ENCODE peak calls at places on chromosomes 4 and X, in nine cellular contexts. B, Y, E, R, D, J, G, M and S are unnamed samples.

GRCh38 chr4:85725727-85726170 is 250.8 kb downstream of the ARHGAP24 start:
- DNase-seq in E (no peak), G (peak; percentile 46), D (no peak), M (no peak), B (no peak), Y (no peak), J (peak; percentile 27), R (no peak), S (no peak)

GRCh38 chrX:130091976-130092522 is 18.2 kb downstream of the ELF4 start:
- DNase-seq in Y (no peak), G (no peak), J (peak; percentile 87), M (no peak), E (peak; percentile 26), R (peak; percentile 91), B (no peak), D (no peak), S (peak; percentile 96)

GRCh38 chrX:154369453-154370299 is 4.8 kb downstream of the FLNA start:
- DNase-seq in B (peak; percentile 73), D (peak; percentile 32), J (peak; percentile 67), M (no peak), G (peak; percentile 96), Y (peak; percentile 71), E (peak; percentile 43), R (peak; percentile 82), S (peak; percentile 77)

GRCh38 chrX:151359931-151360871 is 36.8 kb upstream of the VMA21 start:
- DNase-seq in D (no peak), E (peak; percentile 64), G (peak; percentile 9), M (no peak), R (peak; percentile 8), Y (no peak), B (peak; percentile 64), J (peak; percentile 27), S (no peak)

GRCh38 chr4:17574206-17574605 is 2.8 kb upstream of the LAP3 start:
- DNase-seq in R (no peak), G (no peak), E (no peak), J (no peak), M (no peak), B (no peak), D (no peak), Y (no peak), S (no peak)

GRCh38 chr4:653831-654525 is 20.1 kb downstream of the ATP5ME start:
- DNase-seq in Y (no peak), J (no peak), R (no peak), G (no peak), D (no peak), M (no peak), E (no peak), B (no peak), S (no peak)

GRCh38 chr4:87982446-87982845 is 6.9 kb downstream of the SPP1 start:
- DNase-seq in G (peak; percentile 16), B (no peak), J (no peak), R (no peak), D (no peak), E (no peak), M (no peak), Y (no peak), S (no peak)

GRCh38 chrX:10156199-10157031 is at the start of gene CLCN4:
- DNase-seq in M (no peak), J (peak; percentile 60), G (peak; percentile 37), Y (no peak), B (peak; percentile 69), R (no peak), D (peak; percentile 72), E (peak; percentile 65), S (no peak)

GRCh38 chrX:56802921-56803848 is 74.1 kb downstream of the NBDY start:
- DNase-seq in J (peak; percentile 44), B (peak; percentile 60), R (peak; percentile 70), M (no peak), D (peak; percentile 56), G (peak; percentile 76), E (peak; percentile 34), Y (no peak), S (peak; percentile 78)

GRCh38 chrX:11105080-11105479 is 6.1 kb upstream of the HCCS start:
- DNase-seq in R (no peak), M (no peak), J (no peak), E (no peak), G (peak; percentile 48), D (no peak), B (no peak), Y (no peak), S (no peak)

GRCh38 chr4:133178960-133179359 is 29.9 kb downstream of the PCDH10 start:
- DNase-seq in E (no peak), R (no peak), Y (no peak), B (no peak), G (no peak), J (no peak), M (no peak), D (no peak), S (no peak)

GRCh38 chr4:118270492-118270891 is 82.3 kb downstream of the PRSS12 start:
- DNase-seq in E (no peak), B (peak; percentile 27), G (peak; percentile 65), M (no peak), D (no peak), J (no peak), Y (peak; percentile 12), R (peak; percentile 20), S (peak; percentile 39)

GRCh38 chr4:60485279-60485678 is 714.8 kb upstream of the ADGRL3 start:
- DNase-seq in Y (no peak), J (no peak), G (no peak), E (no peak), B (no peak), D (no peak), R (no peak), M (no peak), S (no peak)

GRCh38 chrX:81857192-81857591 is 655.3 kb downstream of the SH3BGRL start:
- DNase-seq in B (no peak), E (no peak), M (no peak), D (no peak), J (no peak), R (no peak), Y (no peak), G (no peak), S (no peak)

GRCh38 chrX:139967300-139967699 is 2.0 kb upstream of the CXorf66 start:
- DNase-seq in M (no peak), D (no peak), Y (no peak), J (no peak), R (no peak), E (no peak), B (peak; percentile 33), G (no peak), S (no peak)

GRCh38 chrX:17697191-17697590 is 40.1 kb upstream of the SCML1 start:
- DNase-seq in Y (no peak), E (no peak), M (no peak), G (peak; percentile 38), D (no peak), R (no peak), B (peak; percentile 10), J (no peak), S (no peak)

GRCh38 chr4:120870279-120870673 is 52.2 kb downstream of the PRDM5 start:
- DNase-seq in E (no peak), M (no peak), G (no peak), D (no peak), Y (no peak), B (no peak), J (no peak), R (no peak), S (no peak)

GRCh38 chrX:129932137-129932791 is 26.3 kb downstream of the UTP14A start:
- DNase-seq in Y (peak; percentile 51), D (peak; percentile 85), J (peak; percentile 93), R (peak; percentile 63), G (peak; percentile 91), E (peak; percentile 62), M (peak; percentile 72), B (peak; percentile 90), S (peak; percentile 87)

GRCh38 chrX:374566-374965 is 12.1 kb downstream of the PPP2R3B start:
- DNase-seq in R (no peak), Y (no peak), M (no peak), E (no peak), J (peak; percentile 38), D (no peak), G (peak; percentile 15), B (peak; percentile 36), S (no peak)

GRCh38 chr4:113951263-113951662 is 28.2 kb downstream of the ARSJ start:
- DNase-seq in D (no peak), G (peak; percentile 67), J (no peak), B (peak; percentile 39), M (no peak), Y (no peak), R (no peak), E (no peak), S (no peak)

GRCh38 chr4:71156616-71157015 is 163.2 kb downstream of the DCK start:
- DNase-seq in G (no peak), D (no peak), Y (no peak), B (no peak), R (no peak), J (no peak), M (no peak), E (no peak), S (no peak)

GRCh38 chrX:40140706-40141499 is 43.1 kb upstream of the BCOR start:
- DNase-seq in G (no peak), R (no peak), Y (no peak), D (no peak), E (no peak), M (no peak), B (peak; percentile 40), J (no peak), S (no peak)

GRCh38 chrX:123851010-123851409 is 8.8 kb upstream of the XIAP start:
- DNase-seq in J (no peak), B (no peak), D (no peak), E (no peak), Y (no peak), G (no peak), R (no peak), M (no peak), S (no peak)

GRCh38 chr4:185524888-185525863 is 10.1 kb downstream of the PDLIM3 start:
- DNase-seq in M (no peak), Y (no peak), J (no peak), R (no peak), E (no peak), G (peak; percentile 56), D (no peak), B (no peak), S (no peak)

GRCh38 chrX:13716905-13717304 is 17.5 kb downstream of the TRAPPC2 start:
- DNase-seq in Y (no peak), B (no peak), M (no peak), D (no peak), E (no peak), G (no peak), R (peak; percentile 66), J (no peak), S (peak; percentile 54)

GRCh38 chrX:68196939-68197791 is 236.1 kb downstream of the OPHN1 start:
- DNase-seq in M (no peak), E (peak; percentile 28), B (peak; percentile 54), G (peak; percentile 51), J (peak; percentile 12), Y (peak; percentile 27), D (peak; percentile 44), R (peak; percentile 5), S (peak; percentile 33)

GRCh38 chrX:150236304-150236703 is 126.8 kb upstream of the MAMLD1 start:
- DNase-seq in J (no peak), M (no peak), D (no peak), E (no peak), Y (no peak), B (peak; percentile 25), R (no peak), G (peak; percentile 8), S (no peak)

GRCh38 chr4:4941741-4942140 is 77.5 kb downstream of the CYTL1 start:
- DNase-seq in D (no peak), Y (no peak), G (no peak), E (no peak), J (no peak), B (peak; percentile 23), M (no peak), R (no peak), S (no peak)

GRCh38 chr4:38490753-38491446 is 173.1 kb upstream of the KLF3 start:
- DNase-seq in Y (no peak), E (no peak), D (no peak), G (no peak), J (no peak), R (no peak), B (no peak), M (no peak), S (no peak)

GRCh38 chrX:97117572-97117971 is 233.9 kb downstream of the RPA4 start:
- DNase-seq in Y (no peak), E (no peak), R (no peak), G (no peak), J (no peak), B (no peak), M (no peak), D (no peak), S (no peak)

GRCh38 chrX:18899796-18900380 is 84.0 kb downstream of the PHKA2 start:
- DNase-seq in E (peak; percentile 28), B (no peak), R (no peak), D (peak; percentile 3), Y (no peak), J (no peak), G (no peak), M (no peak), S (no peak)